ENCODE peak calls at places on chromosomes 1 and 21, in seven cellular contexts. S is A673, R is HCT116, C is neural progenitor cell, H is GM23248, U is fibroblast of lung, D is PC-3. O is an unnamed sample.

GRCh38 chr1:212531267-212531666 is 77.3 kb upstream of the ATF3 start:
- DNase-seq in C (no peak), D (no peak), U (no peak), S (no peak), R (no peak), H (no peak), O (peak)

GRCh38 chr1:55131801-55132200 is 83.4 kb downstream of the USP24 start:
- DNase-seq in H (peak), D (peak), C (no peak), R (no peak), U (peak), S (no peak), O (no peak)

GRCh38 chr1:181324797-181325616 is 158.3 kb upstream of the CACNA1E start:
- DNase-seq in C (no peak), H (no peak), S (no peak), U (no peak), D (peak), R (peak), O (peak)

GRCh38 chr1:59046730-59047157 is 250.2 kb upstream of the FGGY start:
- DNase-seq in C (no peak), H (peak), S (no peak), U (peak), R (no peak), D (no peak), O (no peak)

GRCh38 chr1:62131093-62131725 is 63.4 kb upstream of the L1TD1 start:
- DNase-seq in U (peak), H (peak), C (peak), S (peak), D (peak), R (no peak), O (peak)

GRCh38 chr1:115647507-115647906 is 5.7 kb downstream of the VANGL1 start:
- DNase-seq in U (no peak), H (no peak), R (no peak), C (no peak), D (no peak), S (no peak), O (no peak)

GRCh38 chr1:200139661-200140250 is 112.2 kb downstream of the NR5A2 start:
- DNase-seq in D (peak), S (peak), C (peak), U (peak), R (peak), H (peak), O (no peak)

GRCh38 chr1:9593492-9594465 is 5.1 kb downstream of the TMEM201 start:
- DNase-seq in U (peak), D (peak), H (peak), C (peak), R (no peak), S (peak), O (peak)

GRCh38 chr1:68011786-68012375 is 38.5 kb downstream of the DIRAS3 start:
- DNase-seq in U (no peak), S (no peak), C (peak), R (no peak), D (no peak), H (peak), O (no peak)

GRCh38 chr1:114512595-114513280 is 1.7 kb upstream of the TRIM33 start:
- DNase-seq in S (no peak), D (no peak), U (no peak), C (no peak), H (no peak), R (no peak), O (peak)

GRCh38 chr1:83508485-83509151 is 490.3 kb downstream of the TTLL7 start:
- DNase-seq in U (peak), H (peak), D (no peak), C (no peak), S (no peak), R (no peak), O (no peak)

GRCh38 chr1:206000641-206001339 is 2.4 kb downstream of the RAB7B start:
- DNase-seq in U (no peak), R (peak), C (no peak), H (peak), D (no peak), S (no peak), O (no peak)

GRCh38 chr21:42862123-42862475 is 17.2 kb downstream of the WDR4 start:
- DNase-seq in C (no peak), D (no peak), S (no peak), H (no peak), U (no peak), R (no peak), O (no peak)

DNA sequence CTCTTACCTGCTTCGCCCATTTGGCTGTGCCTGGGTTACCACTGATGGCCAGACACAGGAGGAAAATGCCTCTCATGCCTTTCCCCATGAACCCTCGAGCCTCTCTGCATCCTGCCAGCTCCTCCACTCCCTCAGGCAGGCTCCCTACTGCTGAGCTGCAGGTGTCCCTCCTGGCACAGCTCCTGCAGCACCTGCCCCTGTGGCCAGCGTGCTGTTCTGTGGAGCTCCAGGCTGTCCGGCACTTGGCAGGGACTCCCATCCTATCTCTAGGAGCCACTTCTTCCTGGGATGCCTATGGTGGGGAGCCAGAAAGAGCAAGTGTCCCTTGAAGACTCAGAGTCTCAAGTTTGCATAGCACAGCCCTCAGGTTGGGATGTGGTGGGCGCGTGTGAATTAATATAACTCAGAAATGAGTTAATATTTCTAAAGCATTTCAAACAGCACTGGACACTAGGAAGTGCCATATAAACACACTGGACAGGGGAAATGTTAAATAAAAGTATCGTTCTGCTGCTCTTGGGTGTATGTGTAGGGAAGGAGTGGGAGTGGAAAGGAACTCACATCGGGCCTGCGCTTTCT is 2.6 kb downstream of the LRRC71 start:
- DNase-seq in D (no peak), C (no peak), H (no peak), R (no peak), U (no peak), S (no peak), O (peak)
- TF ChIP-seq EZH2 in D (no peak), C (no peak), H (no peak), R (no peak), U (peak), S (peak), O (no peak)

DNA sequence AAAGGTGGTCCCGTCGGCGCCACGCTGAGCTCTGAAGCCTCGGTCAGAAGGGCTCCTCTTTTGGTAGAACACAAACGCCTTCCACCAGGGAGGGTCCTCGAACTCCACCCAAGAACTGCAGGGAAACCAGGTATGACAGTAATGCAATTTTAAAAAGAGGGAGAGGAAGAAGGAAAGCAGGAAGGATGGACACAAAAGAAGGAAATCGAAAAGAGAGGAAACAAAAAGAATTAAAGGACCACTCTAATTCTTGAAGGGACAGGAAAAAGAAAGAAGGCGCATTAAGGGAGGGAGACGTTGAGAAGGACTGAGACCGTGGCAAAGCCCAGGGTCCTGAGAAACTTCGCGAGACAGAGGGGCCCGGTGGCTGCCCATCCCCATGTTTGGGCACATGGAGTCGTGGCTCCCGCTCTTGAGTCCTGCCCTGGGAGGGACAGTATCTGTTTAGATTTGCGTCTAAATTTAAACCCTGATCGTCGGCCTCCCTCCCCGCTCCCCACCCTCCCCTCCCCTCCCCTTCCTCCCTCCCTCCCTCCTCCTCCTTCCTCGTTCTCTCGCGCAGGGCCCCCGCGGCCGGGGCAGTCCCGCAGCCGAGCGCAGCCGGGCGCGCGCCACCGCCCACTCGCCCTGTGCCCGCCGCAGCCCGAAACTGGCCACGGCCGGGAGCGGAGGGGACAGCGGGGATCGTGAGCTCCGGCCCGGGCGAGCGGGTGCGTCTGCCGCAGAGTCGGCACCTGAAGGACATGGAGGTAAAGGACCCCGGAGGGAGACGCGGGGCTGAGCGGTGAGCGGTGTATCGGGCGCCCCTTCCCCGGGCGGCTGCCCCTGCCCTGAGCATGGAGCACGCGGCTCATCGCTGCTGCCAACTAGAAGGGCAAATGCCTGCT is at the start of gene RCSD1:
- DNase-seq in D (no peak), C (peak), U (peak), H (peak), S (no peak), R (no peak), O (no peak)
- TF ChIP-seq EZH2 in D (peak), C (peak), U (no peak), H (no peak), S (no peak), R (no peak), O (no peak)

GRCh38 chr1:235187316-235187715 is 26.3 kb upstream of the RBM34 start:
- DNase-seq in R (no peak), D (no peak), H (no peak), U (no peak), S (peak), C (no peak), O (no peak)

GRCh38 chr1:235180916-235181315 is 19.9 kb upstream of the RBM34 start:
- DNase-seq in D (no peak), U (no peak), H (no peak), R (no peak), S (no peak), C (no peak), O (no peak)

GRCh38 chr1:235176486-235176885 is 15.4 kb upstream of the RBM34 start:
- DNase-seq in H (no peak), C (no peak), D (no peak), U (no peak), R (no peak), S (no peak), O (no peak)

DNA sequence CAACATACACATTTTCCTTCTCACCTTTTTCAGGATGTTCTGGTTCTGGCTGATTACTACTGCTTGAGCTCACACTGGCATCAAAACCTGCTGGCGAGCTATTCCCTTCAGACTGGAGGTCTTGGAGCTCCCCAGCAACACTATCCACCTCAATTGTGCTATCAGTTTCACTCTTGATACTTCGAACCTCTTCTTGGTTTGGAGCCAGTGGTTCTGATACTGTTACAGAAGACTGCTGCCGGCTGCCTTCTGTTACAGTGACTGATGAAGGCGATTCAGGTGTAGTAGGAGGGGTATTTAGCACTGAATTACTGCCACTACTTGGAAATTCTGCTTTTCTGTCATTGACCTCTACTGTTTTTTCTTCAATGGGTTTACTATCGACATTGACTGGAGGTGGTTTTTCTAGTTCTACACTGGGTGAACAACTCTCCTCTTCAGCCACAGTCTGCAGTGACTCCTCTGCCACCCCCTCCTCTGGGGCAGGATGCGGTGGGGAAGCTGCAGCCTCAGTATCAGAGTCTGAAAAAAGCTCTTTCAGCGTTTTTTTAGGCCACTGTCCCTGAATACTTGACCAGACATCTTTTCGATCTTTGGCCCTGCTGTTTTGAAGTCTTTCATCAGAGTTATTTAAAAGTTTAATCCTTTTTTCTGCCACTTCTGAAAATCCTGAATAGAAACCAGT is 20.7 kb upstream of the RBM34 start:
- DNase-seq in D (no peak), H (no peak), R (no peak), S (no peak), C (no peak), U (no peak), O (no peak)
- TF ChIP-seq EZH2 in D (no peak), H (no peak), R (no peak), S (no peak), C (no peak), U (no peak), O (no peak)

DNA sequence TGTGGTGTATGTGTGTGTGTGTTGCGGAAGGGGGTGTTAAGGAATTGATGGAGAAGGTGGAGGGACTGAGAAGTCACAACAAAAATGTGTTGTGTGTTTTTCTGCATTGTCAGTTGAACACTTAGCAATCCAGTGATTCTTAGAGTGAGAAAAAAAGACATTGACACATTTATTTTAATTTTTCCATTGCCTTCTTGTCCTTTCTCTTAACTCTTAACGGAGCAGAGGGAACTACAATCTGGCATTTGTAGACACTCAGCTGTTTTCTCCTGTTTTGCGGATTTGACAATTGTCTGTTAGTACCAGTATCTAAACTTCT is 725 bp downstream of the C1orf53 start:
- DNase-seq in D (no peak), C (no peak), S (no peak), U (no peak), H (no peak), R (no peak), O (no peak)
- TF ChIP-seq EZH2 in D (no peak), C (no peak), S (no peak), U (no peak), H (no peak), R (no peak), O (no peak)

GRCh38 chr1:220887202-220887867 is 8.1 kb downstream of the HLX start:
- DNase-seq in D (no peak), H (peak), U (no peak), R (no peak), C (peak), S (no peak), O (no peak)

GRCh38 chr1:220884109-220884980 is 5.1 kb downstream of the HLX start:
- DNase-seq in S (peak), U (peak), C (peak), H (no peak), D (no peak), R (no peak), O (no peak)

GRCh38 chr1:220886470-220887201 is 7.4 kb downstream of the HLX start:
- DNase-seq in U (no peak), D (no peak), R (no peak), S (no peak), H (no peak), C (no peak), O (no peak)

GRCh38 chr1:220885971-220886370 is 6.7 kb downstream of the HLX start:
- DNase-seq in D (no peak), U (no peak), R (no peak), H (no peak), S (no peak), C (no peak), O (no peak)

DNA sequence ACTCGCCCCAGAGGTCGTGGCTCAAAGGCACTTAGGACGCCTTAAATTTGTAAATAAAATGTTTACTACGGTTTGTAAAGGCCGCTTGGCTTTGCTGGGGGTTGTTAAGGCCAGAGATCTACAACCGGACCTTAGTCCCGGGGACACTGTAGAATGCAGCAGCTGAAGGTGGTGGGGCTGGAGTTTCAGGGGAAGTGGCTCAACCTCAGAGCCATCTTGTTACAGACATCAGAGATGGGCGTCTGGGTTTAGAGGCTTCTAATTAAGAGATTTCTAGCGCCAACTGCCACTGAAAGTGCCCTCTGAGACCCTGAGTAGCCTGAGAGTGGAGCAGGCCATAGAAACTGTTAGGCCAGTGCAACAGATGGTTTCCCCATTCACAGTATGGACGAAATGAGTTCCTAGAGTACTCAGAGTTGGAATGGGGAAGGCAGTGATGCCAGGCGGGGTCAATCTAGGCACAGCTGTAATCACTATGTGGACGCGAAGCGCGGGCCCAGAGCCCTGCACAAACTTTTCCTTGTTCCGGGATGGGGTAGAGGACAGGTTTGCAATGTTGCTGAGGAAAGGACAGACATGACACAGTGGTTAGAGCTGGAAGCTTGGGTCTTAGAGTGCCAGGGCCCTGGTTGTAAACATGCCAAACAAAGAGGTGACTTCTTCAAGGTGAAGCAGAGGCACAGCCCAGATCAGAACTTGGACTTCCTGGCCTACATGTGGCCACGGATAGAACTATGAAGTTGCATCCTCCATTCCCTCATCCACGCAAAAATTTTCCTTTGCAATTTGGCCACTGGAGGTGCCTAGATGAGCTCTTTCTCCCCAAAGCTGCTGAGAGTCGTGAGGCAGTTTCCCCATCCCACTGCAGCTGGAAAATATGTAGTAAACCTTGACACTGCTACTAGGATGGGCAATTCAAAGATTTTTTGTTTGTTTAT is 6.0 kb downstream of the HLX start:
- DNase-seq in U (no peak), C (peak), R (no peak), H (no peak), D (no peak), S (no peak), O (no peak)
- TF ChIP-seq EZH2 in U (no peak), C (no peak), R (no peak), H (no peak), D (no peak), S (no peak), O (no peak)

DNA sequence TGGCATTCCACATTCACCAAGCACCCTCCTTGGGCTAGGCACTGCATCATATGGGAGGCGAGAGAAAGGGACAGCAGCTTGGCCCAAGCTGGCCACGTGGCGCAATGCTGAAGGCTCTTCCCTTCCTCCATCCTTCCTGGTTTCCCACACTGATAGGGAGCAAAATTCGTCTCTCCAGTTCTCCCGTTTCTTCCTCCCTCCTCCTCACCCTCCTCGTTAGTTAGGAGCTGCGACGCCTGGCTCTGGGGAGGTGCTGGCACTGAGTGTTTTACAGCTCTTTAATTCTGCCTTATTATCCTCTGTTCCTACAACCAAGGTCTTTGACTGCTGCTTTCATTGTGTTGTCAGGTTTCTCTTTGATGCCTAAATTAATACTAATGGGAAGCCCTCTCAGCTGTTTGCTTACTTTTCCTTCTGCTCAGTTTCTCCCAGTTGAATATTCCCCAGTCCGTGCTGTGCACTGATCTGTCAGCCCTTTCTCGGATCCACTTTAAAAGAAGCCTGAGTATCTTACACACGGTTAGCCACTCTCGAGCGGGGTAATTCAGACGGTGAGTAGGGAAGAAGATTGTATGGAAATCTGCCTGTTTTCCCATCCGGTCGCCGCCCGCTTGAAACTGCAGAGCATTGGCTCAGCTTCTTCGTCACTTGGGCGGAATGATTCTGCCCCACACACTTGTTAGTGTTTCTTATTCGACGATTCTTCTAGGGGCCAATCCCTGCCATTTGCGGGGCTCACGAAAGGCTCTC is 56.2 kb upstream of the SMYD2 start:
- DNase-seq in S (no peak), H (peak), D (no peak), U (peak), R (no peak), C (peak), O (no peak)
- TF ChIP-seq EZH2 in S (no peak), H (no peak), D (no peak), U (no peak), R (no peak), C (no peak), O (no peak)

DNA sequence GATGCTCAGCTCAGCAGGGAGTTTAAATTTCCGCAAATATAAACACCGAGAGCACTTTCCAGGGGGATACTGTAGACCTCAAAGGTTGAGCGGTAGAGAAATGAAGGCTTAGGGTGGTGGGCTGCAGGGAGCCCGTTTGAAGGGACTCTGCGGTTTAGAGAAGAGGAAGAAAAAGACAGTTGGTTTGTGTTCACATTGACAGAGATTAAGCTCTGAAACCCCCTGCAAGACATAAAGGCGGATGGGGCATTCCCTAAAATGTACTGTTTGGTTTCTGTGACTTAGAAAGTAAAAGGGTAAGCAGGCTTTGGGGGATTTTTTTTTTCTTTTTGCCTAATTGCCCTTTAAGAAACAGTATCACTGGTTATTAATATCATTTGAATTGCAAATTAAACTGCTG is 1.3 kb downstream of the KAZN start:
- DNase-seq in S (no peak), H (no peak), U (no peak), D (no peak), R (no peak), C (no peak), O (no peak)
- TF ChIP-seq EZH2 in S (no peak), H (no peak), U (no peak), D (no peak), R (no peak), C (no peak), O (no peak)